ENCODE peak calls at places on chromosomes 12 and 14, in five cellular contexts. W is Panc1, K is HepG2, T is SK-N-SH, U is HCT116. V is an unnamed sample.

GRCh38 chr14:61183486-61183885 is 97.7 kb downstream of the TMEM30B start:
- DNase-seq in T (no peak), W (no peak), U (no peak), K (no peak), V (no peak)

GRCh38 chr12:114769634-114770033 is 85.7 kb upstream of the TBX3 start:
- DNase-seq in W (no peak), K (peak; percentile 34), T (no peak), U (no peak), V (no peak)

GRCh38 chr12:93484315-93484981 is 17.1 kb downstream of the MRPL42 start:
- DNase-seq in T (no peak), K (no peak), U (no peak), W (no peak), V (no peak)

GRCh38 chr12:57133916-57134315 is 5.6 kb downstream of the LRP1 start:
- DNase-seq in U (no peak), T (no peak), W (no peak), K (no peak), V (no peak)

GRCh38 chr12:49910331-49911212 is 6.9 kb upstream of the FAIM2 start:
- DNase-seq in T (no peak), U (no peak), W (no peak), K (no peak), V (no peak)

GRCh38 chr12:87117516-87117915 is 861.3 kb upstream of the MGAT4C start:
- DNase-seq in T (no peak), K (no peak), W (no peak), U (no peak), V (no peak)

GRCh38 chr14:25389948-25390347 is 340.0 kb upstream of the STXBP6 start:
- DNase-seq in U (no peak), W (no peak), K (no peak), T (no peak), V (no peak)

GRCh38 chr12:80129895-80130535 is 30.7 kb downstream of the OTOGL start:
- DNase-seq in U (no peak), K (no peak), W (no peak), T (no peak), V (no peak)

GRCh38 chr14:88195676-88196075 is 127.4 kb downstream of the KCNK10 start:
- DNase-seq in K (no peak), W (no peak), U (no peak), T (peak; percentile 65), V (no peak)

GRCh38 chr14:86013663-86014062 is 483.7 kb downstream of the FLRT2 start:
- DNase-seq in W (no peak), U (no peak), T (no peak), K (peak; percentile 46), V (no peak)

GRCh38 chr12:110921262-110921661 is 883 bp upstream of the MYL2 start:
- DNase-seq in K (no peak), T (no peak), W (no peak), U (no peak), V (no peak)

GRCh38 chr14:101111620-101112290 is 208.2 kb upstream of the RTL1 start:
- DNase-seq in U (no peak), W (no peak), T (peak; percentile 40), K (no peak), V (no peak)

GRCh38 chr12:94175763-94176660 is 27.6 kb downstream of the PLXNC1 start:
- DNase-seq in T (no peak), W (no peak), U (no peak), K (no peak), V (no peak)

GRCh38 chr12:32483499-32483898 is 84.1 kb downstream of the FGD4 start:
- DNase-seq in U (no peak), W (no peak), T (no peak), K (no peak), V (no peak)

GRCh38 chr12:125169870-125170269 is 104.6 kb downstream of the AACS start:
- DNase-seq in T (no peak), U (no peak), K (no peak), W (no peak), V (no peak)

GRCh38 chr14:105050551-105050897 is 14.7 kb downstream of the GPR132 start:
- DNase-seq in K (peak; percentile 30), U (peak; percentile 16), T (peak; percentile 67), W (no peak), V (peak; percentile 91)

GRCh38 chr12:131609762-131610161 is 101.1 kb upstream of the SFSWAP start:
- DNase-seq in T (no peak), K (no peak), U (no peak), W (no peak), V (no peak)

GRCh38 chr12:130583800-130584199 is 132.3 kb downstream of the RIMBP2 start:
- DNase-seq in W (no peak), U (no peak), K (no peak), T (no peak), V (no peak)

GRCh38 chr14:52007637-52008036 is 18.3 kb downstream of the RTRAF start:
- DNase-seq in K (peak; percentile 15), T (no peak), U (no peak), W (no peak), V (no peak)

GRCh38 chr14:19800282-19801117 is 3.1 kb upstream of the OR4N2 start:
- DNase-seq in T (no peak), K (no peak), W (no peak), U (no peak), V (no peak)

GRCh38 chr14:71358209-71358931 is 451.1 kb downstream of the PCNX1 start:
- DNase-seq in K (no peak), W (no peak), T (no peak), U (no peak), V (no peak)

GRCh38 chr12:77943466-77943865 is 112.8 kb downstream of the NAV3 start:
- DNase-seq in U (peak; percentile 43), K (no peak), T (no peak), W (peak; percentile 59), V (no peak)

GRCh38 chr12:77938301-77938700 is 107.6 kb downstream of the NAV3 start:
- DNase-seq in U (no peak), K (no peak), W (no peak), T (no peak), V (no peak)

GRCh38 chr12:77940011-77940423 is 109.3 kb downstream of the NAV3 start:
- DNase-seq in U (peak; percentile 85), W (peak; percentile 70), K (no peak), T (no peak), V (no peak)

GRCh38 chr12:77940566-77940965 is 109.9 kb downstream of the NAV3 start:
- DNase-seq in U (no peak), T (no peak), W (no peak), K (no peak), V (no peak)

GRCh38 chr12:77941396-77941795 is 110.7 kb downstream of the NAV3 start:
- DNase-seq in W (no peak), T (no peak), K (no peak), U (no peak), V (no peak)
- H3K27ac ChIP-seq in W (no peak overlapping the region), T (peak overlapping the region; percentile 89), K (no peak overlapping the region), U (peak overlapping the region; percentile 69), V (no peak overlapping the region)

GRCh38 chr14:103057372-103058208 is at the start of gene CDC42BPB:
- DNase-seq in K (peak; percentile 66), W (no peak), U (peak; percentile 74), T (peak; percentile 98), V (no peak)
- TF ChIP-seq POLR2AphosphoS5 in K (no peak), W (no peak), U (peak; percentile 67), T (peak; percentile 23), V (no peak)

DNA sequence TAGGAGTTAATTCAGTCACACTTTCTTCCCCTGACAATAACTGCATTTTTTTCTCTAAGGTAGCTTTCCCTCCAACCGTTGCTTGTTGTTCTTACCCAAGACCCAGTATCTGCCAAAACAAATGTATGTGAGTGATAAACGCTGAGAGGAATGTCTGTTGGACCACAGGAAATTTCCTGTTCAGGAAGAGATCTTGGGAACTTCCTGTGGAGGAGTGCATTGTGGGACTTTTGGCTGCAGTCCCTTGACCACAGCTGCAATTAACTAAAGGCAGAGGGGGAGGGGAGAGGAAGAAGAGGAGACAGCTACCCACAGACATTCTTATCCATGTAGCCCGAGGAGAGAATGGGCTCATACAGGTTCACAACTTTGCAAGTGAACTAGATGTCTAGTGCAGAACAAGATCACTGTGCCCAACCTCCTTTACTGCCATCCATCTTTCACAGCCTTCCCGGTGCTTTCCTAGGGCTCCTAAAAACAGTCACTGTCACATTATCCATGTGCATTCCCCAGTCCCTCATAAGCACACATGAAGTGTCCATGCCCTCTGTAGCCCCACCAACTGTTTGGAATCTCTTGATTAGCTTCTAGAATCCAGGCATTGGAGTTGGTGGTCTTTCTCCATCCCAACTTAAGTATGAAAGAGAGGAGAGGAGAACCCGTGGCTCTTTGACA is 149.5 kb downstream of the ETV6 start:
- DNase-seq in K (peak; percentile 29), W (no peak), T (no peak), U (no peak), V (no peak)
- H3K9me3 ChIP-seq in K (no peaks in the 10 kb centered on the region), W (no peaks in the 10 kb centered on the region), T (no peaks in the 10 kb centered on the region), U (no peaks in the 10 kb centered on the region), V (no peaks in the 10 kb centered on the region)

GRCh38 chr12:2290091-2290490 is 237.3 kb downstream of the CACNA1C start:
- DNase-seq in T (no peak), U (no peak), W (no peak), K (no peak), V (no peak)
- H3K27ac ChIP-seq in T (no peak overlapping the region), U (no peak overlapping the region), W (no peak overlapping the region), K (no peak overlapping the region), V (no peak overlapping the region)

GRCh38 chr12:76272292-76272691 is 75.9 kb downstream of the BBS10 start:
- DNase-seq in W (no peak), U (no peak), T (no peak), K (peak; percentile 3), V (no peak)
- TF ChIP-seq POLR2AphosphoS5 in W (no peak), U (no peak), T (no peak), K (no peak), V (no peak)

GRCh38 chr12:133037207-133038005 is at the start of gene ZNF84:
- DNase-seq in K (peak; percentile 97), U (peak; percentile 86), W (peak; percentile 87), T (peak; percentile 95), V (peak; percentile 99)
- H3K9me3 ChIP-seq in K (peaks cover 64% of the 10 kb centered on the region), U (peaks cover 39% of the 10 kb centered on the region), W (peaks cover 43% of the 10 kb centered on the region), T (peaks cover 48% of the 10 kb centered on the region), V (peaks cover 26% of the 10 kb centered on the region)

GRCh38 chr12:10614056-10614370 is 604 bp upstream of the MAGOHB start:
- DNase-seq in U (no peak), W (no peak), T (peak; percentile 5), K (no peak), V (no peak)
- H3K27ac ChIP-seq in U (peak overlapping the region; percentile 42), W (peak overlapping the region; percentile 92), T (peak overlapping the region; percentile 86), K (peak overlapping the region; percentile 86), V (peak overlapping the region; percentile 90)

DNA sequence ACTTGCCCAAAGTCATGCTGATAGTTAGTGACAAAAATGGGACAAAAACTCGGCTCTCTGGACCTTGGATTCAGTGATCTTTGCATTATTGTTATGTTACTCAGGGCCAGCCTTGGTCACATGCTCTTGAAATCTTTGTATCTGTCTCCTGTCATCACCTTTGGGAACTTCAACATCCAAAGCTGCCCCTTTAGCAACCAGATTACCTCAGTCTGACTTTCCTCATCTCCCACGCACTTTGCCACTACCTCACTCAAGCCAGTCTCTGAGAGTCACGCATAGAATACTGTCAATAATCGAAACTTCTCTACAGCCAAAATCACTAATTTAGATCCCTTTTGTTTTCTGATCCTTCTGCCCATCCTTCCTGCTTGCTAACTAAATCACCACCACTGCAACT is 90.8 kb upstream of the DAAM1 start:
- DNase-seq in W (no peak), U (no peak), T (no peak), K (no peak), V (no peak)
- TF ChIP-seq POLR2AphosphoS5 in W (no peak), U (no peak), T (no peak), K (no peak), V (no peak)

GRCh38 chr14:31382221-31382620 is 38.1 kb downstream of the HEATR5A start:
- DNase-seq in W (no peak), U (no peak), T (no peak), K (no peak), V (no peak)
- H3K9me3 ChIP-seq in W (no peaks in the 10 kb centered on the region), U (no peaks in the 10 kb centered on the region), T (no peaks in the 10 kb centered on the region), K (no peaks in the 10 kb centered on the region), V (no peaks in the 10 kb centered on the region)

V was measured in vagina.